ENCODE peak calls at places on chromosomes 12 and 14, in five cellular contexts. K, O, G, S and P are unnamed samples.
A peak's percentile ranks its signal among the peaks of the same experiment; 100 is the strongest.

GRCh38 chr12:50581226-50582184 is 76.7 kb downstream of the DIP2B start:
- DNase-seq in G (no peak), S (peak; percentile 93), K (no peak), O (peak; percentile 78), P (peak; percentile 59)

GRCh38 chr12:128734391-128734790 is 89.4 kb downstream of the SLC15A4 start:
- DNase-seq in S (no peak), K (no peak), G (no peak), O (no peak), P (no peak)

GRCh38 chr14:106564058-106564643 is 1037.8 kb downstream of the TMEM121 start:
- DNase-seq in S (no peak), O (no peak), G (peak; percentile 71), K (no peak), P (no peak)

GRCh38 chr14:22668417-22668816 is 24.3 kb upstream of the OR6J1 start:
- DNase-seq in O (peak; percentile 57), K (no peak), S (peak; percentile 65), G (no peak), P (peak; percentile 90)

GRCh38 chr12:43318002-43318401 is 234.0 kb downstream of the ADAMTS20 start:
- DNase-seq in S (no peak), O (no peak), G (no peak), K (no peak), P (no peak)

GRCh38 chr12:26963413-26963812 is 25.1 kb downstream of the FGFR1OP2 start:
- DNase-seq in G (no peak), K (no peak), O (no peak), S (peak; percentile 16), P (peak; percentile 39)

GRCh38 chr14:95480109-95480886 is 36.2 kb downstream of the SYNE3 start:
- DNase-seq in O (peak; percentile 90), G (no peak), S (peak; percentile 31), K (no peak), P (peak; percentile 18)

GRCh38 chr12:94666158-94666557 is 15.8 kb upstream of the TMCC3 start:
- DNase-seq in S (no peak), O (no peak), K (no peak), G (no peak), P (no peak)

GRCh38 chr12:116324684-116325664 is 47.5 kb upstream of the MED13L start:
- DNase-seq in G (peak; percentile 61), K (no peak), S (no peak), O (no peak), P (no peak)

GRCh38 chr12:53844989-53845836 is 93.4 kb upstream of the HOXC13 start:
- DNase-seq in G (no peak), S (peak; percentile 3), O (peak; percentile 73), K (peak; percentile 100), P (peak; percentile 14)

GRCh38 chr12:48946206-48946605 is 11.1 kb downstream of the ARF3 start:
- DNase-seq in K (no peak), G (no peak), O (no peak), S (peak; percentile 72), P (peak; percentile 53)

GRCh38 chr14:55188686-55189295 is 2.6 kb downstream of the DLGAP5 start:
- DNase-seq in S (peak; percentile 31), O (peak; percentile 22), G (no peak), K (no peak), P (no peak)

GRCh38 chr14:58107947-58108552 is 44.0 kb downstream of the ARMH4 start:
- DNase-seq in G (peak; percentile 27), S (peak; percentile 79), K (no peak), O (peak; percentile 72), P (peak; percentile 89)

GRCh38 chr14:30874999-30875787 is 834 bp downstream of the COCH start:
- DNase-seq in O (no peak), S (no peak), K (no peak), G (peak; percentile 42), P (no peak)

GRCh38 chr12:122106891-122107660 is 28.5 kb downstream of the MLXIP start:
- DNase-seq in G (no peak), S (peak; percentile 77), O (peak; percentile 73), K (no peak), P (peak; percentile 69)

GRCh38 chr12:131829351-131829794 is 1.2 kb downstream of the MMP17 start:
- DNase-seq in G (no peak), S (no peak), O (peak; percentile 40), K (no peak), P (peak; percentile 31)

GRCh38 chr12:11967356-11968040 is 103.2 kb upstream of the BCL2L14 start:
- DNase-seq in K (no peak), O (no peak), S (no peak), G (no peak), P (no peak)

GRCh38 chr14:86057018-86057667 is 527.2 kb downstream of the FLRT2 start:
- DNase-seq in G (no peak), O (peak; percentile 47), K (no peak), S (peak; percentile 39), P (peak; percentile 62)

GRCh38 chr14:30129795-30130194 is 202.1 kb upstream of the PRKD1 start:
- DNase-seq in G (no peak), K (no peak), S (peak; percentile 17), O (peak; percentile 20), P (peak; percentile 10)

GRCh38 chr12:77120156-77120555 is 54.8 kb upstream of the E2F7 start:
- DNase-seq in S (peak; percentile 79), K (no peak), G (no peak), O (peak; percentile 28), P (peak; percentile 47)

GRCh38 chr12:104653730-104654328 is 197.1 kb downstream of the CHST11 start:
- DNase-seq in G (peak; percentile 55), S (no peak), K (no peak), O (no peak), P (no peak)

GRCh38 chr12:66144796-66145754 is 14.5 kb upstream of the LLPH start:
- DNase-seq in G (no peak), K (peak; percentile 29), O (peak; percentile 50), S (peak; percentile 75), P (peak; percentile 91)

GRCh38 chr14:74737753-74738325 is 24.9 kb downstream of the FCF1 start:
- DNase-seq in O (no peak), K (no peak), S (peak; percentile 50), G (no peak), P (peak; percentile 19)

GRCh38 chr12:47816646-47817271 is 2.9 kb downstream of the HDAC7 start:
- DNase-seq in G (no peak), K (no peak), O (no peak), S (no peak), P (peak; percentile 56)

GRCh38 chr12:14635776-14636175 is 60.6 kb downstream of the GUCY2C start:
- DNase-seq in S (no peak), O (no peak), G (no peak), K (no peak), P (no peak)

GRCh38 chr14:98826618-98827017 is 445.4 kb downstream of the BCL11B start:
- DNase-seq in K (no peak), O (no peak), S (no peak), G (no peak), P (no peak)

GRCh38 chr12:130658106-130658505 is 58.0 kb downstream of the RIMBP2 start:
- DNase-seq in O (no peak), S (no peak), K (no peak), G (no peak), P (no peak)

GRCh38 chr12:3442397-3442796 is 48.6 kb upstream of the PRMT8 start:
- DNase-seq in K (no peak), O (no peak), G (no peak), S (no peak), P (no peak)

GRCh38 chr14:104116544-104117340 is 21.6 kb upstream of the KIF26A start:
- DNase-seq in K (no peak), G (no peak), O (no peak), S (no peak), P (no peak)

GRCh38 chr14:52048132-52048531 is 20.7 kb downstream of the NID2 start:
- DNase-seq in O (no peak), K (no peak), S (no peak), G (no peak), P (no peak)